ENCODE peak calls at places on chromosome 14, in four cellular contexts. One of them, this sample, is unnamed.

GRCh38 chr14:67487937-67488893 is at the start of gene TMEM229B:
- DNase-seq in hepatocyte: no peak
- DNase-seq in GM13977: peak
- DNase-seq in HFFc6: no peak
- DNase-seq in this sample: peak

GRCh38 chr14:99028521-99028920 is 243.5 kb downstream of the BCL11B start:
- DNase-seq in hepatocyte: no peak
- DNase-seq in GM13977: no peak
- DNase-seq in HFFc6: no peak
- DNase-seq in this sample: no peak

GRCh38 chr14:104373855-104374717 is 205.5 kb upstream of the C14orf180 start:
- DNase-seq in hepatocyte: no peak
- DNase-seq in GM13977: no peak
- DNase-seq in HFFc6: no peak
- DNase-seq in this sample: no peak

GRCh38 chr14:34355584-34356266 is 106.3 kb downstream of the SPTSSA start:
- DNase-seq in hepatocyte: no peak
- DNase-seq in GM13977: no peak
- DNase-seq in HFFc6: peak
- DNase-seq in this sample: no peak

GRCh38 chr14:69088523-69089445 is 64.1 kb downstream of the DCAF5 start:
- DNase-seq in hepatocyte: peak
- DNase-seq in GM13977: no peak
- DNase-seq in HFFc6: peak
- DNase-seq in this sample: no peak

GRCh38 chr14:22071001-22071400 is 397.4 kb upstream of the OR4E1 start:
- DNase-seq in hepatocyte: no peak
- DNase-seq in GM13977: no peak
- DNase-seq in HFFc6: no peak
- DNase-seq in this sample: peak

GRCh38 chr14:80862983-80863382 is 78.6 kb downstream of the CEP128 start:
- DNase-seq in hepatocyte: no peak
- DNase-seq in GM13977: no peak
- DNase-seq in HFFc6: no peak
- DNase-seq in this sample: no peak

GRCh38 chr14:64491637-64492036 is 12.0 kb downstream of the ZBTB25 start:
- DNase-seq in hepatocyte: no peak
- DNase-seq in GM13977: no peak
- DNase-seq in HFFc6: no peak
- DNase-seq in this sample: no peak

GRCh38 chr14:60695327-60695726 is 28.8 kb downstream of the SIX4 start:
- DNase-seq in hepatocyte: no peak
- DNase-seq in GM13977: no peak
- DNase-seq in HFFc6: no peak
- DNase-seq in this sample: no peak

GRCh38 chr14:80390911-80391310 is 179.6 kb upstream of the DIO2 start:
- DNase-seq in hepatocyte: peak
- DNase-seq in GM13977: no peak
- DNase-seq in HFFc6: peak
- DNase-seq in this sample: no peak

DNA sequence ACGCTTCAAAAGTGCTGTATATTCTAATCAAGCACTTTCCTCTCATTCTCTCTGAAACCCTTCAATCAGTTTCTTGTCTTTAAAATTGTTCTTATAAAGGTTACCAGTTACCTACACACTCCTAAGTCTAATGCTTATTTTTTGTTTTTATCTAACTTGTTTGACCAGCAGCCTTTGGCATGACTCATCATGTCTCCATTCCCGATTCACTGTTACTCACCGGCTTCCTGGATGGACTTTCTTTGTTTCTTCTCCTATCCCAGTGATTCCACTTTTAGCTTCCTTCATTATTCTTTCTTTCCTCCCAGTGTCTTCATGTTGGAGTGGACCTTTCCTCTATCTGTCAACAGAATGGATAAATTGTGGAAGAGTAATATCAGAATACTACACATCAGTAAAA is 368.6 kb upstream of the CCDC196 start:
- DNase-seq in hepatocyte: peak
- DNase-seq in GM13977: no peak
- DNase-seq in HFFc6: peak
- DNase-seq in this sample: no peak
- TF ChIP-seq CTCF in hepatocyte: no peak
- TF ChIP-seq CTCF in GM13977: no peak
- TF ChIP-seq CTCF in HFFc6: no peak
- TF ChIP-seq CTCF in this sample: no peak

GRCh38 chr14:100030441-100031153 is 34.6 kb upstream of the EVL start:
- DNase-seq in hepatocyte: peak
- DNase-seq in GM13977: no peak
- DNase-seq in HFFc6: peak
- DNase-seq in this sample: no peak

GRCh38 chr14:100028990-100029677 is 36.1 kb upstream of the EVL start:
- DNase-seq in hepatocyte: no peak
- DNase-seq in GM13977: no peak
- DNase-seq in HFFc6: no peak
- DNase-seq in this sample: no peak

GRCh38 chr14:100033347-100034052 is 31.7 kb upstream of the EVL start:
- DNase-seq in hepatocyte: no peak
- DNase-seq in GM13977: no peak
- DNase-seq in HFFc6: no peak
- DNase-seq in this sample: no peak

GRCh38 chr14:100032749-100033148 is 32.5 kb upstream of the EVL start:
- DNase-seq in hepatocyte: no peak
- DNase-seq in GM13977: no peak
- DNase-seq in HFFc6: no peak
- DNase-seq in this sample: no peak

DNA sequence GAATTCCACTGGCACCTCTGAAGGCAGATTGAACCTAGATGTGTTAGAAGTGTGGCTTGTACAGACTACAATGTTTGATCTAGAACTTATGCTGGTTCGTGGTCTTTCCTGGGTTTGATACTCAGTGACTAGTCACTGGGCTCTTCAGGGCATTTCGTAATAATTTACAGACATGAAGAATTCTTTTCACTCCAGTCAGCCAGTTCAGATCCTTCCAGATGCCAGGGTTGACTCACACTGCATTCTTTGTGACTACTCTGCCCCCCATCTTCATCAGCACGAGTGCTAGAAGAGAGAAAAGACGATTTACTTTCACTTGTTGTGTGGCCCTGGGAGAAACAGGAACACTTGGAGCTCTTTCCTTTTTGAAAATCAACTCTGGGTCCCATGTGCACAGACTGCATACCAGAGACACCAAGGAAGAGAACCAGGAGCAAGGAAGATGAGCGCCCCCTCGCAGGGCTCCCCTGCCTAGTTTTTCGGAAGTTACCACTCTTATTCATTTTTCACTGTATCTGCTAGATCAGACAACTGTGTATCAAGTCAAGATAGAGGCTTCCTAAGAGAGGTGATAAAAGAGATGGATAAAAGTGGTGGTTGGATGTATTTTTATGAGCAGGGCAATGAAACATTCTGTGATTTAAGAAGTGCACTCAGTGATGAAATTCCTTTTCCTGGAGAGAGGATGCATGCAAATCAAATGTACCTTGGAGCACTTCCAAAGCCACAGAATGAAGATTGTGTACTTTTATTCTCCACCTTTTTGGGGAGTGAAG is 33.5 kb upstream of the EVL start:
- DNase-seq in hepatocyte: peak
- DNase-seq in GM13977: no peak
- DNase-seq in HFFc6: peak
- DNase-seq in this sample: no peak
- TF ChIP-seq CTCF in hepatocyte: no peak
- TF ChIP-seq CTCF in GM13977: no peak
- TF ChIP-seq CTCF in HFFc6: peak
- TF ChIP-seq CTCF in this sample: no peak

GRCh38 chr14:90987140-90987539 is 73.3 kb downstream of the RPS6KA5 start:
- DNase-seq in hepatocyte: no peak
- DNase-seq in GM13977: no peak
- DNase-seq in HFFc6: no peak
- DNase-seq in this sample: no peak

GRCh38 chr14:90981658-90982057 is 78.8 kb downstream of the RPS6KA5 start:
- DNase-seq in hepatocyte: no peak
- DNase-seq in GM13977: no peak
- DNase-seq in HFFc6: no peak
- DNase-seq in this sample: no peak

GRCh38 chr14:90985601-90986242 is 74.7 kb downstream of the RPS6KA5 start:
- DNase-seq in hepatocyte: no peak
- DNase-seq in GM13977: peak
- DNase-seq in HFFc6: no peak
- DNase-seq in this sample: peak

GRCh38 chr14:90983560-90983959 is 76.9 kb downstream of the RPS6KA5 start:
- DNase-seq in hepatocyte: no peak
- DNase-seq in GM13977: no peak
- DNase-seq in HFFc6: no peak
- DNase-seq in this sample: no peak

GRCh38 chr14:90986510-90986909 is 73.9 kb downstream of the RPS6KA5 start:
- DNase-seq in hepatocyte: no peak
- DNase-seq in GM13977: no peak
- DNase-seq in HFFc6: no peak
- DNase-seq in this sample: no peak
- TF ChIP-seq CTCF in hepatocyte: no peak
- TF ChIP-seq CTCF in GM13977: peak
- TF ChIP-seq CTCF in HFFc6: no peak
- TF ChIP-seq CTCF in this sample: no peak

DNA sequence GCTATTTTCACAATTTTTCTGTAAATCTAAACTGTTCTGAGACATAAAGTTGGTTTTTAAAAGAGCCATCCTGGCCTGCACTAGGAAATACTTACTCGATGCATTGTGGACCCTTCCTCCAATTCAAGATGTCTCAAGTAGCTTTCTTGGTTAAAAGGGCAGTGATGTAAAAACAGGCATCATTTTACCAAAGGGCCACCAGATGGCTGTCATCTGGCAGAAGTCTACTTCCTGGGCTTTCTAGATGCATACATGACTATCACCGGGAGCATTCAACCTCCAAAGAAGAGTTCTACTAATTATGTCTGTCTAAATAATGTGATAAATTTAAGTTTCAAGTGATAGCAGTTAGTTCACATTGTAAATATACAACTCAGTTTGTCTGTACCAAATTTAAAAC is 96.8 kb upstream of the FRMD6 start:
- DNase-seq in hepatocyte: no peak
- DNase-seq in GM13977: no peak
- DNase-seq in HFFc6: peak
- DNase-seq in this sample: no peak
- TF ChIP-seq CTCF in hepatocyte: no peak
- TF ChIP-seq CTCF in GM13977: peak
- TF ChIP-seq CTCF in HFFc6: peak
- TF ChIP-seq CTCF in this sample: no peak

GRCh38 chr14:96056509-96057422 is 17.6 kb downstream of the C14orf132 start:
- DNase-seq in hepatocyte: no peak
- DNase-seq in GM13977: no peak
- DNase-seq in HFFc6: no peak
- DNase-seq in this sample: no peak
- TF ChIP-seq CTCF in hepatocyte: peak
- TF ChIP-seq CTCF in GM13977: no peak
- TF ChIP-seq CTCF in HFFc6: peak
- TF ChIP-seq CTCF in this sample: no peak

DNA sequence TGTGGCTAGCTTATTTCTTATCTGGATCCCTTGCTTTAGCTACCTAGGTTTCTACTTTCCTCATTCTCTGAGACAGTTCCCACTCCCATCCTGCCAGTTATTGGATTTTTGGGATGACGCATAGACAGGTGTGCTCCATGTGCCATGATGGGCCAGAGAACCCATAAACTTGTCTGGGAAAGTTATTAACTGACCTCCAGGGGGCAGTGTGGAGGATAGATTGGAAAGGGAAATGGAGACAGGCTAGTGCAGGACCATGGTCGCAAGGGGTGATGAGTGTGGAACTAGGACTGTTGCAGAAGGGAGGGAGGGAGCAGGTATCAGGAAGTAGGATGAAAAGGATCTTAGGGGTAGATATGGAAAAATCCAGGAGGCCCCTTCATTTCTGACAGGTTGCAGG is 80.3 kb downstream of the ESRRB start:
- DNase-seq in hepatocyte: peak
- DNase-seq in GM13977: peak
- DNase-seq in HFFc6: peak
- DNase-seq in this sample: peak
- TF ChIP-seq CTCF in hepatocyte: peak
- TF ChIP-seq CTCF in GM13977: peak
- TF ChIP-seq CTCF in HFFc6: peak
- TF ChIP-seq CTCF in this sample: peak

GRCh38 chr14:29421156-29421728 is 506.4 kb downstream of the PRKD1 start:
- DNase-seq in hepatocyte: no peak
- DNase-seq in GM13977: no peak
- DNase-seq in HFFc6: no peak
- DNase-seq in this sample: no peak

DNA sequence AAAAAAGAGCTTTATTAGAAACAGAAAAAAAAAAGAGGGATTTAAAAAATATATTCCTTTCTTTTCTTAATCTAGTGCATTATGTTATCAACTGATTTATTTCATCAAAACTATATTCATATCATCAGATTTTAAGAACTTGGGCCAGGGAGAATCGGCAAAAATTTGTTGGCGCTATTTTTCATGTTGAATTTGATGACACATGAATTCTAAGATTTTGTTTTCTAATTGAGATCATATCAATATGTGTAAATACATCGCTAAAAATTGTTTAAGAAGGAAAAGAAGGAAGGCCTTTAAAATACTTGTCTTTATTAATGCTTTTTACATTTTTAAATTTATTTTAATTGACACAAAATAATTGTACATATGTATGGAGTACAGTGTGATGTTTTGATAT is 501.6 kb downstream of the PRKD1 start:
- DNase-seq in hepatocyte: no peak
- DNase-seq in GM13977: no peak
- DNase-seq in HFFc6: no peak
- DNase-seq in this sample: no peak
- TF ChIP-seq CTCF in hepatocyte: no peak
- TF ChIP-seq CTCF in GM13977: no peak
- TF ChIP-seq CTCF in HFFc6: no peak
- TF ChIP-seq CTCF in this sample: no peak

GRCh38 chr14:48553443-48553842 is 878.0 kb upstream of the MDGA2 start:
- DNase-seq in hepatocyte: no peak
- DNase-seq in GM13977: no peak
- DNase-seq in HFFc6: no peak
- DNase-seq in this sample: no peak
- TF ChIP-seq CTCF in hepatocyte: no peak
- TF ChIP-seq CTCF in GM13977: no peak
- TF ChIP-seq CTCF in HFFc6: no peak
- TF ChIP-seq CTCF in this sample: no peak